ENCODE peak calls at places on chromosomes 7 and 10, in six cellular contexts. U is prostate gland; E is Peyer's patch; G is kidney; K is colonic mucosa; N is CD4-positive, CD25-positive, alpha-beta regulatory T cell. O is an unnamed sample.

GRCh38 chr7:28926871-28927597 is 31.1 kb downstream of the TRIL start:
- DNase-seq in K (peak; percentile 78), G (peak; percentile 93), E (peak; percentile 66), U (peak; percentile 82), N (no peak), O (no peak)

GRCh38 chr7:149284343-149284742 is 22.3 kb downstream of the ZNF783 start:
- DNase-seq in N (peak; percentile 36), G (no peak), E (no peak), K (no peak), U (no peak), O (peak; percentile 32)

GRCh38 chr7:92614586-92615237 is 24.5 kb upstream of the FAM133B start:
- DNase-seq in K (no peak), N (no peak), E (no peak), G (no peak), U (no peak), O (no peak)

GRCh38 chr10:55519264-55519663 is 718.2 kb upstream of the PCDH15 start:
- DNase-seq in E (no peak), G (no peak), U (no peak), K (no peak), N (no peak), O (no peak)

GRCh38 chr10:3781458-3782098 is 3.4 kb downstream of the KLF6 start:
- DNase-seq in U (no peak), K (peak; percentile 36), E (no peak), G (peak; percentile 86), N (peak; percentile 51), O (peak; percentile 43)

GRCh38 chr7:74429153-74429747 is 24.5 kb upstream of the GTF2IRD1 start:
- DNase-seq in K (no peak), E (no peak), G (peak; percentile 85), N (no peak), U (no peak), O (no peak)

GRCh38 chr7:74094224-74095095 is 10.9 kb downstream of the LIMK1 start:
- DNase-seq in E (peak; percentile 63), G (peak; percentile 93), K (peak; percentile 63), N (peak; percentile 41), U (peak; percentile 42), O (peak; percentile 27)

GRCh38 chr7:14380881-14381280 is 391.4 kb upstream of the ETV1 start:
- DNase-seq in K (no peak), E (no peak), U (no peak), G (no peak), N (no peak), O (no peak)

GRCh38 chr7:155191901-155192478 is 105.7 kb upstream of the INSIG1 start:
- DNase-seq in E (no peak), U (no peak), N (no peak), G (no peak), K (no peak), O (no peak)

GRCh38 chr7:48052748-48053147 is 17.4 kb downstream of the C7orf57 start:
- DNase-seq in G (no peak), U (no peak), K (no peak), E (no peak), N (no peak), O (no peak)

GRCh38 chr7:105205592-105206211 is 183.0 kb downstream of the SRPK2 start:
- DNase-seq in E (no peak), U (no peak), N (no peak), K (no peak), G (no peak), O (no peak)

GRCh38 chr7:156735861-156736260 is 95.3 kb downstream of the RNF32 start:
- DNase-seq in U (no peak), G (no peak), N (no peak), E (no peak), K (no peak), O (no peak)

GRCh38 chr10:44982114-44982460 is 3.5 kb upstream of the DEPP1 start:
- DNase-seq in U (no peak), N (no peak), G (peak; percentile 85), K (no peak), E (peak; percentile 48), O (no peak)

GRCh38 chr7:98204670-98205069 is 6.6 kb upstream of the BHLHA15 start:
- DNase-seq in G (peak; percentile 53), U (no peak), K (no peak), N (no peak), E (peak; percentile 81), O (no peak)

GRCh38 chr7:71752171-71752935 is 620.4 kb downstream of the GALNT17 start:
- DNase-seq in K (peak; percentile 45), N (no peak), U (no peak), E (peak; percentile 57), G (peak; percentile 68), O (no peak)

DNA sequence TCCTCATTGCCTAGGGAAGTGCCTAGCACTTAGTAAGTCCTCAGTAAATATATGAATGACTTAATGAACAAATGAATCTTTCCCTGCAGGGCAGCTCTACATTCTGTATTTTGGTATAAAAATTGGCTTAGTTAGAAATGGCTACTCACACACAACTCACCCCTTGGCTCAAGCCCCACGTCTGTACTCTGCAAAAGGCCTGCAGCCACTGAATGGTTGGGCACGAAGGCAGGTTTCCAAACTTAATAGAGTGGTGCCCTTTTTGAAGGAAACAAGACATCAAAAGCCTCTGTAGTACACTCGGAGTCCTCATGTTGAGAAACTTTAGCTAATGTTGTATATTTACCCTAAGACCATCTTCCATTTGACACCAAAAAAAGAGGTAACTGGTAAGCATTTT is 36.6 kb downstream of the CRHR2 start:
- DNase-seq in E (no peak), U (no peak), N (no peak), K (no peak), G (no peak), O (no peak)
- H3K9me3 ChIP-seq in E (no peaks in the 10 kb centered on the region), U (no peaks in the 10 kb centered on the region), N (no peaks in the 10 kb centered on the region), K (no peaks in the 10 kb centered on the region), G (no peaks in the 10 kb centered on the region), O (no peaks in the 10 kb centered on the region)

DNA sequence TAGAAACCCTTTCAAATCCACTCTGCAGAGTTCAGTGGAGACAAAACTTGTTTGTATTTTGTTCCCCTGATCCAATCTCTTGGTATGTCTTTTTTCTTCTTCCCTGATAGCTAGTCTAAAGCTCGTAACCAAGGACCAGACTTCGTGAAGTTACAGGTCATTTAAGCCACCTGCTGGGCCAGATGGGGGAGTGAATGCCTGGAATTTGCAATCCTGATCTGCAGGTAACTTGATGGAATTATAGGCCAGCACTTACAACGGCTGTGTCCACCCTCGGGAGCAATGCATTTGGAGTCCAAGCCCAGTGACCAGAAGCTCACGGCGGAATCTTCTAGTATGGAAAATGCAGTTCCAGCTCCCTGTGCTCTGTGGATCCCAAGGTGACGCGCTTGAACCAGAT is 566.9 kb downstream of the TCERG1L start:
- DNase-seq in N (no peak), E (peak; percentile 7), U (no peak), G (peak; percentile 11), K (no peak), O (no peak)
- H3K9me3 ChIP-seq in N (no peaks in the 10 kb centered on the region), E (no peaks in the 10 kb centered on the region), U (no peaks in the 10 kb centered on the region), G (no peaks in the 10 kb centered on the region), K (no peaks in the 10 kb centered on the region), O (no peaks in the 10 kb centered on the region)

DNA sequence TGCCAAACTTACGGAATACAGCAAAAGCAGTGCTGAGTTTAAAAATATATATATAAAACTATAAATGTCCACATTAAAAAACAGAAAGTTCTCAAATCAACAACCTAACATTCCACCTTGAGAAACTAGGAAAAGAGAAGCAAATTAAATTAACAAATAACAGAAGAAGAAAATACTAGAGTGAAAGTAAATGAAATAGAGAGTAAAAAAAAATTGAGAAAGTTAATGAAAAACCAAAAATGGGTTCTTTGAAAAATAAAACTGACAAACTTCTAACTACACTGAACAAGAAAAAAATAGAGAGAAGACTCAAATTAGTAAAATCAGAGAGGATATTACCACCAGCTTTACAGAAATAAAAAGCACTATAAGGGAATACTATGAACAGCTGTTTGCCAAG is 22.1 kb downstream of the RASGEF1A start:
- DNase-seq in E (no peak), G (no peak), K (no peak), N (no peak), U (no peak), O (no peak)
- H3K9me3 ChIP-seq in E (no peaks in the 10 kb centered on the region), G (peaks cover 5% of the 10 kb centered on the region), K (no peaks in the 10 kb centered on the region), N (peaks cover 10% of the 10 kb centered on the region), U (no peaks in the 10 kb centered on the region), O (no peaks in the 10 kb centered on the region)

GRCh38 chr7:64498270-64498669 is 64.6 kb downstream of the ZNF680 start:
- DNase-seq in K (no peak), G (no peak), E (no peak), U (peak; percentile 35), N (no peak), O (no peak)
- H3K9me3 ChIP-seq in K (no peaks in the 10 kb centered on the region), G (peaks cover 4% of the 10 kb centered on the region), E (peaks cover 5% of the 10 kb centered on the region), U (no peaks in the 10 kb centered on the region), N (peaks cover 76% of the 10 kb centered on the region), O (peaks cover 3% of the 10 kb centered on the region)

GRCh38 chr7:6647541-6647940 is 10.4 kb downstream of the ZNF316 start:
- DNase-seq in G (peak; percentile 65), K (no peak), U (no peak), N (no peak), E (no peak), O (no peak)

GRCh38 chr7:6649241-6649961 is 12.3 kb downstream of the ZNF316 start:
- DNase-seq in U (no peak), K (no peak), G (peak; percentile 63), N (no peak), E (no peak), O (no peak)

GRCh38 chr7:6647080-6647479 is 10.0 kb downstream of the ZNF316 start:
- DNase-seq in E (no peak), G (peak; percentile 41), K (no peak), U (no peak), N (no peak), O (no peak)

GRCh38 chr7:6648815-6649104 is 11.6 kb downstream of the ZNF316 start:
- DNase-seq in U (no peak), G (peak; percentile 26), E (no peak), K (no peak), N (no peak), O (no peak)

DNA sequence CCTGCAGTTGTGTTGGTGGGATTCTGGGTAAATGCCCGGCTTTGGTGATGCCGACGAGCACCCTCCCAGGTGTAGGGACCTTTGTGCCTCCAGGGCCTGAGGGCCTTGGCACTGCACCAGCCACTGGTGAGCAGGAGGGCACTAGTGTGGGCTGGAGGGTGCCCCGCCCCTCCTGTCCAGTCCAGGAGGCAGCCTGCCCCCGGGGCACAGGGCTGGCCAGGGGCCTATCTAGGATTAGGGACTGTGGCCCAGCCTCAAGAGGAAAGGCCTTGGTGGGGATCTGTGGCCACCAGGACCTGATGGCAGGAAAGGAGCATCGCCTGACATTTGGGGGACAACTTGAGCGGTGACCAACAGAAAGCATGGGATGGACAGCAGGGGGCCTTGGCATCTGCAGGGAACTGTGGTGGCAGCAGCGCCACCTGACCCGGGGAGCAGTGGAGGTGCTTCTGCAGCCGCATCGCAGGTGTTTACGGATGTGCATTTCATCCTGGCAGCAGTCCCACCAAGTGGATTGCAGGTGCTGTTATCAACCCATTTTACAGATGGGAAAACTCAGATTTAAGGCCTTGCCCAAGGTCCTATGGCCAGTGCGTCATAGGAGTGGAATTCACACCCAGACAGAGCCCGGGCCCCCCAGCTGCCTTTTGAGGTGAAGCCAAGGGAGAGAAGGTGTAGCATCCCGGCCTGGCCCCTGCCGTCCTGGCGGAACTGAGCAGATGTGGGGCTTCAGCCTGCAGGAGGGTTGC is 11.1 kb downstream of the ZNF316 start:
- DNase-seq in U (no peak), E (no peak), G (peak; percentile 51), N (no peak), K (no peak), O (no peak)
- H3K9me3 ChIP-seq in U (no peaks in the 10 kb centered on the region), E (peaks cover 3% of the 10 kb centered on the region), G (no peaks in the 10 kb centered on the region), N (peaks cover 11% of the 10 kb centered on the region), K (no peaks in the 10 kb centered on the region), O (no peaks in the 10 kb centered on the region)

GRCh38 chr10:128576916-128577670 is 450.9 kb upstream of the MKI67 start:
- DNase-seq in K (no peak), G (no peak), U (no peak), E (no peak), N (no peak), O (no peak)
- H3K9me3 ChIP-seq in K (no peaks in the 10 kb centered on the region), G (no peaks in the 10 kb centered on the region), U (no peaks in the 10 kb centered on the region), E (no peaks in the 10 kb centered on the region), N (no peaks in the 10 kb centered on the region), O (no peaks in the 10 kb centered on the region)